ENCODE peak calls at places on chromosomes 12 and 14, in ten cellular contexts. One of them, this sample, is unnamed.
A peak's percentile ranks its signal among the peaks of the same experiment; 100 is the strongest.

GRCh38 chr12:65881965-65882413 is 57.7 kb downstream of the HMGA2 start:
- DNase-seq in uterus: peak; percentile 75
- DNase-seq in colonic mucosa: peak; percentile 39
- DNase-seq in hepatocyte: peak; percentile 46
- DNase-seq in lower lobe of right lung: peak; percentile 79
- DNase-seq in stomach: peak; percentile 75
- DNase-seq in mucosa of descending colon: peak; percentile 42
- DNase-seq in right atrium auricular region: peak; percentile 88
- DNase-seq in psoas muscle: peak; percentile 88
- DNase-seq in tibial artery: peak; percentile 92
- DNase-seq in this sample: peak; percentile 75

GRCh38 chr12:3222935-3223334 is 145.8 kb downstream of the TSPAN9 start:
- DNase-seq in uterus: no peak
- DNase-seq in colonic mucosa: no peak
- DNase-seq in hepatocyte: no peak
- DNase-seq in lower lobe of right lung: no peak
- DNase-seq in stomach: no peak
- DNase-seq in mucosa of descending colon: no peak
- DNase-seq in right atrium auricular region: no peak
- DNase-seq in psoas muscle: no peak
- DNase-seq in tibial artery: no peak
- DNase-seq in this sample: no peak

GRCh38 chr14:92670177-92670576 is 78.2 kb downstream of the LGMN start:
- DNase-seq in uterus: no peak
- DNase-seq in colonic mucosa: no peak
- DNase-seq in hepatocyte: no peak
- DNase-seq in lower lobe of right lung: peak; percentile 57
- DNase-seq in stomach: no peak
- DNase-seq in mucosa of descending colon: no peak
- DNase-seq in right atrium auricular region: no peak
- DNase-seq in psoas muscle: peak; percentile 21
- DNase-seq in tibial artery: no peak
- DNase-seq in this sample: no peak

GRCh38 chr12:51056242-51056641 is 8.1 kb downstream of the LETMD1 start:
- DNase-seq in uterus: peak; percentile 26
- DNase-seq in colonic mucosa: no peak
- DNase-seq in hepatocyte: no peak
- DNase-seq in lower lobe of right lung: peak; percentile 57
- DNase-seq in stomach: no peak
- DNase-seq in mucosa of descending colon: no peak
- DNase-seq in right atrium auricular region: no peak
- DNase-seq in psoas muscle: peak; percentile 62
- DNase-seq in tibial artery: no peak
- DNase-seq in this sample: no peak

GRCh38 chr14:99215277-99215676 is 56.7 kb downstream of the BCL11B start:
- DNase-seq in uterus: no peak
- DNase-seq in colonic mucosa: no peak
- DNase-seq in hepatocyte: peak; percentile 74
- DNase-seq in lower lobe of right lung: no peak
- DNase-seq in stomach: no peak
- DNase-seq in mucosa of descending colon: no peak
- DNase-seq in right atrium auricular region: no peak
- DNase-seq in psoas muscle: no peak
- DNase-seq in tibial artery: no peak
- DNase-seq in this sample: no peak

GRCh38 chr12:108146035-108146893 is 17.2 kb downstream of the WSCD2 start:
- DNase-seq in uterus: no peak
- DNase-seq in colonic mucosa: no peak
- DNase-seq in hepatocyte: no peak
- DNase-seq in lower lobe of right lung: no peak
- DNase-seq in stomach: no peak
- DNase-seq in mucosa of descending colon: no peak
- DNase-seq in right atrium auricular region: no peak
- DNase-seq in psoas muscle: no peak
- DNase-seq in tibial artery: no peak
- DNase-seq in this sample: no peak

GRCh38 chr12:16229676-16230075 is 47.8 kb downstream of the SLC15A5 start:
- DNase-seq in uterus: no peak
- DNase-seq in colonic mucosa: no peak
- DNase-seq in hepatocyte: no peak
- DNase-seq in lower lobe of right lung: no peak
- DNase-seq in stomach: no peak
- DNase-seq in mucosa of descending colon: no peak
- DNase-seq in right atrium auricular region: no peak
- DNase-seq in psoas muscle: no peak
- DNase-seq in tibial artery: no peak
- DNase-seq in this sample: no peak

GRCh38 chr14:88128811-88129210 is 123.9 kb downstream of the GPR65 start:
- DNase-seq in uterus: no peak
- DNase-seq in colonic mucosa: no peak
- DNase-seq in hepatocyte: no peak
- DNase-seq in lower lobe of right lung: peak; percentile 63
- DNase-seq in stomach: no peak
- DNase-seq in mucosa of descending colon: no peak
- DNase-seq in right atrium auricular region: no peak
- DNase-seq in psoas muscle: no peak
- DNase-seq in tibial artery: no peak
- DNase-seq in this sample: no peak

GRCh38 chr14:52058346-52058745 is 10.5 kb downstream of the NID2 start:
- DNase-seq in uterus: no peak
- DNase-seq in colonic mucosa: no peak
- DNase-seq in hepatocyte: no peak
- DNase-seq in lower lobe of right lung: no peak
- DNase-seq in stomach: no peak
- DNase-seq in mucosa of descending colon: no peak
- DNase-seq in right atrium auricular region: no peak
- DNase-seq in psoas muscle: no peak
- DNase-seq in tibial artery: no peak
- DNase-seq in this sample: no peak

GRCh38 chr12:131783915-131784541 is 44.2 kb upstream of the MMP17 start:
- DNase-seq in uterus: no peak
- DNase-seq in colonic mucosa: no peak
- DNase-seq in hepatocyte: no peak
- DNase-seq in lower lobe of right lung: no peak
- DNase-seq in stomach: no peak
- DNase-seq in mucosa of descending colon: no peak
- DNase-seq in right atrium auricular region: no peak
- DNase-seq in psoas muscle: no peak
- DNase-seq in tibial artery: no peak
- DNase-seq in this sample: peak; percentile 83

GRCh38 chr14:88210426-88210825 is 112.6 kb downstream of the KCNK10 start:
- DNase-seq in uterus: no peak
- DNase-seq in colonic mucosa: no peak
- DNase-seq in hepatocyte: no peak
- DNase-seq in lower lobe of right lung: no peak
- DNase-seq in stomach: no peak
- DNase-seq in mucosa of descending colon: no peak
- DNase-seq in right atrium auricular region: no peak
- DNase-seq in psoas muscle: no peak
- DNase-seq in tibial artery: no peak
- DNase-seq in this sample: no peak

GRCh38 chr12:25670076-25671055 is 117.3 kb upstream of the LMNTD1 start:
- DNase-seq in uterus: no peak
- DNase-seq in colonic mucosa: no peak
- DNase-seq in hepatocyte: no peak
- DNase-seq in lower lobe of right lung: no peak
- DNase-seq in stomach: no peak
- DNase-seq in mucosa of descending colon: no peak
- DNase-seq in right atrium auricular region: no peak
- DNase-seq in psoas muscle: no peak
- DNase-seq in tibial artery: no peak
- DNase-seq in this sample: no peak

GRCh38 chr14:100658514-100658886 is 68.2 kb upstream of the DLK1 start:
- DNase-seq in uterus: no peak
- DNase-seq in colonic mucosa: peak; percentile 59
- DNase-seq in hepatocyte: peak; percentile 32
- DNase-seq in lower lobe of right lung: no peak
- DNase-seq in stomach: no peak
- DNase-seq in mucosa of descending colon: no peak
- DNase-seq in right atrium auricular region: no peak
- DNase-seq in psoas muscle: no peak
- DNase-seq in tibial artery: no peak
- DNase-seq in this sample: peak; percentile 79

GRCh38 chr14:51650721-51651387 is 856 bp upstream of the FRMD6 start:
- DNase-seq in uterus: peak; percentile 40
- DNase-seq in colonic mucosa: peak; percentile 28
- DNase-seq in hepatocyte: peak; percentile 34
- DNase-seq in lower lobe of right lung: peak; percentile 47
- DNase-seq in stomach: no peak
- DNase-seq in mucosa of descending colon: peak; percentile 41
- DNase-seq in right atrium auricular region: no peak
- DNase-seq in psoas muscle: peak; percentile 35
- DNase-seq in tibial artery: peak; percentile 70
- DNase-seq in this sample: peak; percentile 70

GRCh38 chr14:91350813-91351507 is 66.7 kb downstream of the CCDC88C start:
- DNase-seq in uterus: no peak
- DNase-seq in colonic mucosa: no peak
- DNase-seq in hepatocyte: no peak
- DNase-seq in lower lobe of right lung: peak; percentile 20
- DNase-seq in stomach: no peak
- DNase-seq in mucosa of descending colon: no peak
- DNase-seq in right atrium auricular region: no peak
- DNase-seq in psoas muscle: no peak
- DNase-seq in tibial artery: no peak
- DNase-seq in this sample: no peak
- H3K4me1 ChIP-seq in uterus: no peaks in the 10 kb centered on the region
- H3K4me1 ChIP-seq in colonic mucosa: no peaks in the 10 kb centered on the region
- H3K4me1 ChIP-seq in hepatocyte: peaks cover 10% of the 10 kb centered on the region
- H3K4me1 ChIP-seq in lower lobe of right lung: peaks cover 58% of the 10 kb centered on the region
- H3K4me1 ChIP-seq in stomach: peaks cover 72% of the 10 kb centered on the region
- H3K4me1 ChIP-seq in mucosa of descending colon: peaks cover 13% of the 10 kb centered on the region
- H3K4me1 ChIP-seq in right atrium auricular region: peaks cover 28% of the 10 kb centered on the region
- H3K4me1 ChIP-seq in psoas muscle: no peaks in the 10 kb centered on the region
- H3K4me1 ChIP-seq in tibial artery: no peaks in the 10 kb centered on the region
- H3K4me1 ChIP-seq in this sample: no peaks in the 10 kb centered on the region

GRCh38 chr12:95220190-95220589 is 2.6 kb downstream of the VEZT start:
- DNase-seq in uterus: no peak
- DNase-seq in colonic mucosa: no peak
- DNase-seq in hepatocyte: no peak
- DNase-seq in lower lobe of right lung: no peak
- DNase-seq in stomach: no peak
- DNase-seq in mucosa of descending colon: no peak
- DNase-seq in right atrium auricular region: no peak
- DNase-seq in psoas muscle: no peak
- DNase-seq in tibial artery: no peak
- DNase-seq in this sample: no peak
- H3K4me3 ChIP-seq in uterus: no peak overlapping the region
- H3K4me3 ChIP-seq in colonic mucosa: no peak overlapping the region
- H3K4me3 ChIP-seq in hepatocyte: peak overlapping the region; percentile 83
- H3K4me3 ChIP-seq in lower lobe of right lung: no peak overlapping the region
- H3K4me3 ChIP-seq in stomach: no peak overlapping the region
- H3K4me3 ChIP-seq in mucosa of descending colon: no peak overlapping the region
- H3K4me3 ChIP-seq in right atrium auricular region: no peak overlapping the region
- H3K4me3 ChIP-seq in psoas muscle: no peak overlapping the region
- H3K4me3 ChIP-seq in tibial artery: no peak overlapping the region
- H3K4me3 ChIP-seq in this sample: peak overlapping the region; percentile 95

GRCh38 chr12:6782903-6783571 is 6.3 kb upstream of the CD4 start:
- DNase-seq in uterus: no peak
- DNase-seq in colonic mucosa: no peak
- DNase-seq in hepatocyte: no peak
- DNase-seq in lower lobe of right lung: no peak
- DNase-seq in stomach: no peak
- DNase-seq in mucosa of descending colon: no peak
- DNase-seq in right atrium auricular region: no peak
- DNase-seq in psoas muscle: no peak
- DNase-seq in tibial artery: no peak
- DNase-seq in this sample: peak; percentile 37
- H3K4me1 ChIP-seq in uterus: no peaks in the 10 kb centered on the region
- H3K4me1 ChIP-seq in colonic mucosa: no peaks in the 10 kb centered on the region
- H3K4me1 ChIP-seq in hepatocyte: peaks cover 16% of the 10 kb centered on the region
- H3K4me1 ChIP-seq in lower lobe of right lung: peaks cover 22% of the 10 kb centered on the region
- H3K4me1 ChIP-seq in stomach: peaks cover 23% of the 10 kb centered on the region
- H3K4me1 ChIP-seq in mucosa of descending colon: peaks cover 10% of the 10 kb centered on the region
- H3K4me1 ChIP-seq in right atrium auricular region: peaks cover 11% of the 10 kb centered on the region
- H3K4me1 ChIP-seq in psoas muscle: peaks cover 4% of the 10 kb centered on the region
- H3K4me1 ChIP-seq in tibial artery: peaks cover 7% of the 10 kb centered on the region
- H3K4me1 ChIP-seq in this sample: peaks cover 13% of the 10 kb centered on the region

GRCh38 chr14:29925736-29926135 is 1.9 kb downstream of the PRKD1 start:
- DNase-seq in uterus: no peak
- DNase-seq in colonic mucosa: no peak
- DNase-seq in hepatocyte: no peak
- DNase-seq in lower lobe of right lung: no peak
- DNase-seq in stomach: no peak
- DNase-seq in mucosa of descending colon: no peak
- DNase-seq in right atrium auricular region: no peak
- DNase-seq in psoas muscle: no peak
- DNase-seq in tibial artery: no peak
- DNase-seq in this sample: no peak

GRCh38 chr14:29926701-29927595 is 699 bp downstream of the PRKD1 start:
- DNase-seq in uterus: peak; percentile 55
- DNase-seq in colonic mucosa: peak; percentile 27
- DNase-seq in hepatocyte: peak; percentile 79
- DNase-seq in lower lobe of right lung: peak; percentile 66
- DNase-seq in stomach: peak; percentile 67
- DNase-seq in mucosa of descending colon: peak; percentile 55
- DNase-seq in right atrium auricular region: peak; percentile 65
- DNase-seq in psoas muscle: peak; percentile 56
- DNase-seq in tibial artery: peak; percentile 73
- DNase-seq in this sample: peak; percentile 84

GRCh38 chr14:29926228-29926627 is 1.4 kb downstream of the PRKD1 start:
- DNase-seq in uterus: no peak
- DNase-seq in colonic mucosa: no peak
- DNase-seq in hepatocyte: no peak
- DNase-seq in lower lobe of right lung: no peak
- DNase-seq in stomach: no peak
- DNase-seq in mucosa of descending colon: no peak
- DNase-seq in right atrium auricular region: no peak
- DNase-seq in psoas muscle: no peak
- DNase-seq in tibial artery: no peak
- DNase-seq in this sample: peak; percentile 64

GRCh38 chr14:29928342-29928640 is 644 bp upstream of the PRKD1 start:
- DNase-seq in uterus: no peak
- DNase-seq in colonic mucosa: no peak
- DNase-seq in hepatocyte: no peak
- DNase-seq in lower lobe of right lung: no peak
- DNase-seq in stomach: no peak
- DNase-seq in mucosa of descending colon: no peak
- DNase-seq in right atrium auricular region: no peak
- DNase-seq in psoas muscle: no peak
- DNase-seq in tibial artery: no peak
- DNase-seq in this sample: no peak

DNA sequence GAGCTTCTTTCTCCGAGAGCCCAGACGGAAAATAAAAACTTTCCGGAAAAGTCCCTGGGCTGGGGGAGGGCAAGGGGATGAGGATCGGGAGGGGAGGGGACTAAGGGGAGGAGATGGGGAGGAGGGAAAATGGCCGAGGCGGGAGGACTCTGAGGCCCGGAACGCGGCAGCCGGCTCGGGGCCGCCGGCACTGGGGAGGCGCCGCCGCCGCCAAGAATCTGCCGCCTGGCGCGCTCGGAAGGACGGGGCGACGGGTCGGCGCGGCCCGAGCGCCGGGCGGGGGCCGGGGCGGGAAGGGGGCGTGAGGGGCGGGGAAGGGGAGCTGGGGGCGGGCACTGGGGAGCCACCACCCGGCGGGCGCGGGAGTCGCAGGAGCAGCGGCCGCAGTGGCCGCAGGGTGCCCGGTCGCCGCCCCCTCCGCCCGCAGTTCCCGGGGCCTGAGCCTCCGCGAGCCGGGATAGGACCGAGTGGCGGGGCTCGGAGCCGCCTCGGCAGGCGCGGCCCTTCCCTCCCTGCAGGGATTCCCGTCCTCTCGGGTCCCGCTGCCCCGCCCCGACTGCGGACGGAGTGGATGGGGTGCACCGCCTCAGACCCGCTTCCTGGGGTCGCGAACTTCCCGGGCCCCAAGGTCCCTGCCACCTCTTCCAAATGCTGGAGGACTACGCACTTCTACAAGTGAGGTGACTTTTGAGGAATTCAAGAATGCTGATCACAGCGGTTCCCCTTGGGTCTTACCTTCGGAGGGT is at the start of gene PRKD1:
- DNase-seq in uterus: peak; percentile 62
- DNase-seq in colonic mucosa: peak; percentile 48
- DNase-seq in hepatocyte: peak; percentile 85
- DNase-seq in lower lobe of right lung: peak; percentile 69
- DNase-seq in stomach: peak; percentile 65
- DNase-seq in mucosa of descending colon: peak; percentile 60
- DNase-seq in right atrium auricular region: peak; percentile 62
- DNase-seq in psoas muscle: peak; percentile 67
- DNase-seq in tibial artery: peak; percentile 80
- DNase-seq in this sample: peak; percentile 84
- H3K4me3 ChIP-seq in uterus: peak within 1 kb of the TSS; percentile 89
- H3K4me3 ChIP-seq in colonic mucosa: peak within 1 kb of the TSS; percentile 48
- H3K4me3 ChIP-seq in hepatocyte: peak within 1 kb of the TSS; percentile 88
- H3K4me3 ChIP-seq in lower lobe of right lung: peak within 1 kb of the TSS; percentile 69
- H3K4me3 ChIP-seq in stomach: peak within 1 kb of the TSS; percentile 77
- H3K4me3 ChIP-seq in mucosa of descending colon: peak within 1 kb of the TSS; percentile 29
- H3K4me3 ChIP-seq in right atrium auricular region: peak within 1 kb of the TSS; percentile 62
- H3K4me3 ChIP-seq in psoas muscle: peak within 1 kb of the TSS; percentile 67
- H3K4me3 ChIP-seq in tibial artery: peak within 1 kb of the TSS; percentile 64
- H3K4me3 ChIP-seq in this sample: peak within 1 kb of the TSS; percentile 85